ENCODE peak calls at places on chromosomes 1 and 21, in eight cellular contexts. One of them, this sample, is unnamed.
A peak's percentile ranks its signal among the peaks of the same experiment; 100 is the strongest.

GRCh38 chr1:68600049-68600661 is 103.3 kb upstream of the DEPDC1 start:
- DNase-seq in NB4: peak; percentile 21
- DNase-seq in fibroblast of the conjunctiva: no peak
- DNase-seq in stimulated activated CD4-positive, alpha-beta T cell treated with anti-CD3 and anti-CD28 coated beads, Interleukin-4, amount 100 ng/mL, for 24 hours: no peak
- DNase-seq in foreskin fibroblast: peak; percentile 0
- DNase-seq in AG09309: no peak
- DNase-seq in head of caudate nucleus: peak; percentile 24
- DNase-seq in esophagus muscularis mucosa: no peak
- DNase-seq in this sample: no peak

GRCh38 chr1:32208891-32209309 is at the start of gene DCDC2B:
- DNase-seq in NB4: no peak
- DNase-seq in foreskin fibroblast: no peak
- DNase-seq in stimulated activated CD4-positive, alpha-beta T cell treated with anti-CD3 and anti-CD28 coated beads, Interleukin-4, amount 100 ng/mL, for 24 hours: no peak
- DNase-seq in fibroblast of the conjunctiva: no peak
- DNase-seq in AG09309: no peak
- DNase-seq in esophagus muscularis mucosa: no peak
- DNase-seq in head of caudate nucleus: peak; percentile 38
- DNase-seq in this sample: no peak

GRCh38 chr1:97334454-97334853 is 586.4 kb downstream of the DPYD start:
- DNase-seq in head of caudate nucleus: no peak
- DNase-seq in foreskin fibroblast: peak; percentile 71
- DNase-seq in AG09309: peak; percentile 63
- DNase-seq in esophagus muscularis mucosa: no peak
- DNase-seq in stimulated activated CD4-positive, alpha-beta T cell treated with anti-CD3 and anti-CD28 coated beads, Interleukin-4, amount 100 ng/mL, for 24 hours: no peak
- DNase-seq in NB4: no peak
- DNase-seq in fibroblast of the conjunctiva: no peak
- DNase-seq in this sample: peak; percentile 72

GRCh38 chr21:42346441-42346840 is 4.4 kb downstream of the TFF2 start:
- DNase-seq in AG09309: no peak
- DNase-seq in head of caudate nucleus: no peak
- DNase-seq in stimulated activated CD4-positive, alpha-beta T cell treated with anti-CD3 and anti-CD28 coated beads, Interleukin-4, amount 100 ng/mL, for 24 hours: no peak
- DNase-seq in fibroblast of the conjunctiva: no peak
- DNase-seq in foreskin fibroblast: no peak
- DNase-seq in NB4: no peak
- DNase-seq in esophagus muscularis mucosa: no peak
- DNase-seq in this sample: no peak

GRCh38 chr1:29260531-29260930 is 24.2 kb downstream of the PTPRU start:
- DNase-seq in head of caudate nucleus: no peak
- DNase-seq in stimulated activated CD4-positive, alpha-beta T cell treated with anti-CD3 and anti-CD28 coated beads, Interleukin-4, amount 100 ng/mL, for 24 hours: no peak
- DNase-seq in foreskin fibroblast: no peak
- DNase-seq in esophagus muscularis mucosa: no peak
- DNase-seq in AG09309: no peak
- DNase-seq in NB4: no peak
- DNase-seq in fibroblast of the conjunctiva: no peak
- DNase-seq in this sample: no peak

GRCh38 chr1:163609858-163610257 is 288.1 kb downstream of the NUF2 start:
- DNase-seq in NB4: no peak
- DNase-seq in AG09309: no peak
- DNase-seq in stimulated activated CD4-positive, alpha-beta T cell treated with anti-CD3 and anti-CD28 coated beads, Interleukin-4, amount 100 ng/mL, for 24 hours: no peak
- DNase-seq in fibroblast of the conjunctiva: no peak
- DNase-seq in foreskin fibroblast: no peak
- DNase-seq in head of caudate nucleus: no peak
- DNase-seq in esophagus muscularis mucosa: no peak
- DNase-seq in this sample: no peak

GRCh38 chr1:25517476-25518394 is 25.7 kb upstream of the LDLRAP1 start:
- DNase-seq in NB4: no peak
- DNase-seq in esophagus muscularis mucosa: no peak
- DNase-seq in stimulated activated CD4-positive, alpha-beta T cell treated with anti-CD3 and anti-CD28 coated beads, Interleukin-4, amount 100 ng/mL, for 24 hours: no peak
- DNase-seq in head of caudate nucleus: no peak
- DNase-seq in AG09309: no peak
- DNase-seq in fibroblast of the conjunctiva: no peak
- DNase-seq in foreskin fibroblast: no peak
- DNase-seq in this sample: no peak

GRCh38 chr1:206583461-206584264 is 28.6 kb downstream of the EIF2D start:
- DNase-seq in AG09309: peak; percentile 14
- DNase-seq in foreskin fibroblast: peak; percentile 57
- DNase-seq in NB4: peak; percentile 82
- DNase-seq in fibroblast of the conjunctiva: peak; percentile 59
- DNase-seq in esophagus muscularis mucosa: peak; percentile 94
- DNase-seq in head of caudate nucleus: peak; percentile 91
- DNase-seq in stimulated activated CD4-positive, alpha-beta T cell treated with anti-CD3 and anti-CD28 coated beads, Interleukin-4, amount 100 ng/mL, for 24 hours: peak; percentile 92
- DNase-seq in this sample: no peak

GRCh38 chr1:115052454-115053083 is 22.9 kb downstream of the TSHB start:
- DNase-seq in AG09309: no peak
- DNase-seq in esophagus muscularis mucosa: no peak
- DNase-seq in foreskin fibroblast: peak; percentile 20
- DNase-seq in stimulated activated CD4-positive, alpha-beta T cell treated with anti-CD3 and anti-CD28 coated beads, Interleukin-4, amount 100 ng/mL, for 24 hours: peak; percentile 62
- DNase-seq in head of caudate nucleus: peak; percentile 48
- DNase-seq in fibroblast of the conjunctiva: peak; percentile 14
- DNase-seq in NB4: peak; percentile 62
- DNase-seq in this sample: no peak